ENCODE peak calls at places on chromosomes 3 and 15, in nine cellular contexts. One of them, this sample, is unnamed.

GRCh38 chr3:43951813-43952212 is 261.1 kb downstream of the ABHD5 start:
- DNase-seq in ureter: no peak
- DNase-seq in HEK293T: no peak
- DNase-seq in stimulated activated CD8-positive, alpha-beta memory T cell treated with anti-CD3 and anti-CD28 coated beads, Interleukin-7, amount 100 ng/mL, for 1 hour: no peak
- DNase-seq in astrocyte of the spinal cord: no peak
- DNase-seq in cardiac fibroblast: no peak
- DNase-seq in AG08396: no peak
- DNase-seq in left colon: no peak
- DNase-seq in amniotic epithelial cell: no peak
- DNase-seq in this sample: no peak

GRCh38 chr3:138945646-138946553 is 1.0 kb downstream of the FOXL2 start:
- DNase-seq in astrocyte of the spinal cord: peak
- DNase-seq in stimulated activated CD8-positive, alpha-beta memory T cell treated with anti-CD3 and anti-CD28 coated beads, Interleukin-7, amount 100 ng/mL, for 1 hour: no peak
- DNase-seq in left colon: peak
- DNase-seq in amniotic epithelial cell: no peak
- DNase-seq in cardiac fibroblast: peak
- DNase-seq in AG08396: no peak
- DNase-seq in HEK293T: no peak
- DNase-seq in ureter: no peak
- DNase-seq in this sample: peak

GRCh38 chr15:62649793-62650420 is 392.6 kb upstream of the TPM1 start:
- DNase-seq in left colon: no peak
- DNase-seq in HEK293T: no peak
- DNase-seq in AG08396: peak
- DNase-seq in stimulated activated CD8-positive, alpha-beta memory T cell treated with anti-CD3 and anti-CD28 coated beads, Interleukin-7, amount 100 ng/mL, for 1 hour: no peak
- DNase-seq in cardiac fibroblast: peak
- DNase-seq in ureter: no peak
- DNase-seq in amniotic epithelial cell: peak
- DNase-seq in astrocyte of the spinal cord: peak
- DNase-seq in this sample: no peak

GRCh38 chr15:43316007-43316968 is 14.1 kb downstream of the LCMT2 start:
- DNase-seq in left colon: no peak
- DNase-seq in ureter: no peak
- DNase-seq in amniotic epithelial cell: peak
- DNase-seq in cardiac fibroblast: peak
- DNase-seq in astrocyte of the spinal cord: no peak
- DNase-seq in AG08396: no peak
- DNase-seq in HEK293T: no peak
- DNase-seq in stimulated activated CD8-positive, alpha-beta memory T cell treated with anti-CD3 and anti-CD28 coated beads, Interleukin-7, amount 100 ng/mL, for 1 hour: no peak
- DNase-seq in this sample: no peak

GRCh38 chr3:177887475-177887874 is 648.8 kb upstream of the KCNMB2 start:
- DNase-seq in AG08396: no peak
- DNase-seq in amniotic epithelial cell: no peak
- DNase-seq in stimulated activated CD8-positive, alpha-beta memory T cell treated with anti-CD3 and anti-CD28 coated beads, Interleukin-7, amount 100 ng/mL, for 1 hour: no peak
- DNase-seq in astrocyte of the spinal cord: no peak
- DNase-seq in cardiac fibroblast: no peak
- DNase-seq in HEK293T: no peak
- DNase-seq in ureter: no peak
- DNase-seq in left colon: no peak
- DNase-seq in this sample: no peak

GRCh38 chr3:186520957-186521842 is 23.0 kb downstream of the CRYGS start:
- DNase-seq in left colon: peak
- DNase-seq in stimulated activated CD8-positive, alpha-beta memory T cell treated with anti-CD3 and anti-CD28 coated beads, Interleukin-7, amount 100 ng/mL, for 1 hour: no peak
- DNase-seq in astrocyte of the spinal cord: no peak
- DNase-seq in AG08396: no peak
- DNase-seq in cardiac fibroblast: no peak
- DNase-seq in amniotic epithelial cell: no peak
- DNase-seq in ureter: no peak
- DNase-seq in HEK293T: no peak
- DNase-seq in this sample: no peak

GRCh38 chr15:51065781-51066180 is 28.9 kb downstream of the TNFAIP8L3 start:
- DNase-seq in cardiac fibroblast: no peak
- DNase-seq in stimulated activated CD8-positive, alpha-beta memory T cell treated with anti-CD3 and anti-CD28 coated beads, Interleukin-7, amount 100 ng/mL, for 1 hour: no peak
- DNase-seq in HEK293T: no peak
- DNase-seq in AG08396: no peak
- DNase-seq in amniotic epithelial cell: no peak
- DNase-seq in left colon: no peak
- DNase-seq in astrocyte of the spinal cord: no peak
- DNase-seq in ureter: no peak
- DNase-seq in this sample: no peak

GRCh38 chr3:70871909-70872656 is 559.6 kb upstream of the MDFIC2 start:
- DNase-seq in HEK293T: no peak
- DNase-seq in amniotic epithelial cell: peak
- DNase-seq in left colon: no peak
- DNase-seq in AG08396: peak
- DNase-seq in ureter: no peak
- DNase-seq in astrocyte of the spinal cord: peak
- DNase-seq in stimulated activated CD8-positive, alpha-beta memory T cell treated with anti-CD3 and anti-CD28 coated beads, Interleukin-7, amount 100 ng/mL, for 1 hour: no peak
- DNase-seq in cardiac fibroblast: peak
- DNase-seq in this sample: no peak

GRCh38 chr3:87350367-87351199 is 74.2 kb upstream of the POU1F1 start:
- DNase-seq in astrocyte of the spinal cord: peak
- DNase-seq in amniotic epithelial cell: peak
- DNase-seq in left colon: no peak
- DNase-seq in cardiac fibroblast: peak
- DNase-seq in AG08396: peak
- DNase-seq in HEK293T: peak
- DNase-seq in ureter: no peak
- DNase-seq in stimulated activated CD8-positive, alpha-beta memory T cell treated with anti-CD3 and anti-CD28 coated beads, Interleukin-7, amount 100 ng/mL, for 1 hour: no peak
- DNase-seq in this sample: peak

GRCh38 chr15:22262613-22263020 is 182.3 kb downstream of the OR4M2 start:
- DNase-seq in HEK293T: no peak
- DNase-seq in left colon: peak
- DNase-seq in AG08396: no peak
- DNase-seq in ureter: no peak
- DNase-seq in stimulated activated CD8-positive, alpha-beta memory T cell treated with anti-CD3 and anti-CD28 coated beads, Interleukin-7, amount 100 ng/mL, for 1 hour: peak
- DNase-seq in astrocyte of the spinal cord: no peak
- DNase-seq in cardiac fibroblast: no peak
- DNase-seq in amniotic epithelial cell: no peak
- DNase-seq in this sample: no peak

GRCh38 chr3:48826451-48826850 is 21.2 kb downstream of the PRKAR2A start:
- DNase-seq in cardiac fibroblast: peak
- DNase-seq in HEK293T: no peak
- DNase-seq in left colon: no peak
- DNase-seq in amniotic epithelial cell: peak
- DNase-seq in AG08396: peak
- DNase-seq in astrocyte of the spinal cord: peak
- DNase-seq in stimulated activated CD8-positive, alpha-beta memory T cell treated with anti-CD3 and anti-CD28 coated beads, Interleukin-7, amount 100 ng/mL, for 1 hour: no peak
- DNase-seq in ureter: no peak
- DNase-seq in this sample: no peak

GRCh38 chr3:38374221-38374620 is 27.6 kb downstream of the XYLB start:
- DNase-seq in HEK293T: no peak
- DNase-seq in astrocyte of the spinal cord: no peak
- DNase-seq in cardiac fibroblast: no peak
- DNase-seq in amniotic epithelial cell: no peak
- DNase-seq in left colon: no peak
- DNase-seq in stimulated activated CD8-positive, alpha-beta memory T cell treated with anti-CD3 and anti-CD28 coated beads, Interleukin-7, amount 100 ng/mL, for 1 hour: no peak
- DNase-seq in AG08396: no peak
- DNase-seq in ureter: no peak
- DNase-seq in this sample: no peak

This sample was measured in NCI-H69.